ENCODE peak calls at places on chromosomes 13 and 19, in nine cellular contexts. Y is cardiac fibroblast, X is retinal pigment epithelial cell, I is fibroblast of mammary gland, M is adrenal gland, F is A673, K is MCF 10A, B is bronchial epithelial cell, H is HCT116. Z is an unnamed sample.
A peak's percentile ranks its signal among the peaks of the same experiment; 100 is the strongest.

GRCh38 chr13:101406787-101407186 is 9.5 kb downstream of the NALCN start:
- DNase-seq in Y (no peak), X (no peak), I (no peak), M (no peak), F (no peak), K (peak; percentile 53), B (peak; percentile 35), H (no peak), Z (no peak)

GRCh38 chr13:61414686-61415664 is 674 bp downstream of the PCDH20 start:
- DNase-seq in Y (peak; percentile 5), X (peak; percentile 64), I (no peak), M (no peak), F (peak; percentile 80), K (peak; percentile 71), B (peak; percentile 85), H (no peak), Z (peak; percentile 71)

GRCh38 chr13:110187501-110188161 is 119.3 kb downstream of the COL4A1 start:
- DNase-seq in Y (peak; percentile 97), X (peak; percentile 25), I (peak; percentile 87), M (peak; percentile 72), F (peak; percentile 61), K (peak; percentile 70), B (peak; percentile 74), H (no peak), Z (no peak)

GRCh38 chr13:53201454-53202225 is 173.0 kb downstream of the OLFM4 start:
- DNase-seq in Y (no peak), X (no peak), I (no peak), M (no peak), F (peak; percentile 60), K (no peak), B (no peak), H (no peak), Z (peak; percentile 10)

GRCh38 chr19:49749771-49750170 is 13.3 kb downstream of the TSKS start:
- DNase-seq in Y (no peak), X (no peak), I (peak; percentile 52), M (no peak), F (no peak), K (no peak), B (no peak), H (no peak), Z (no peak)

GRCh38 chr13:51956717-51957116 is 54.5 kb downstream of the ATP7B start:
- DNase-seq in Y (no peak), X (no peak), I (no peak), M (no peak), F (no peak), K (no peak), B (no peak), H (no peak), Z (no peak)

GRCh38 chr13:107788464-107789165 is 426.7 kb downstream of the LIG4 start:
- DNase-seq in Y (no peak), X (no peak), I (no peak), M (no peak), F (no peak), K (no peak), B (no peak), H (no peak), Z (no peak)

GRCh38 chr13:61954092-61954491 is 538.4 kb upstream of the PCDH20 start:
- DNase-seq in Y (peak; percentile 23), X (peak; percentile 17), I (peak; percentile 4), M (no peak), F (peak; percentile 67), K (peak; percentile 52), B (peak; percentile 34), H (peak; percentile 19), Z (no peak)

GRCh38 chr19:18906605-18907519 is 10.9 kb upstream of the CERS1 start:
- DNase-seq in Y (no peak), X (no peak), I (no peak), M (peak; percentile 88), F (no peak), K (no peak), B (no peak), H (no peak), Z (no peak)

GRCh38 chr13:28805193-28805819 is 14.8 kb upstream of the MTUS2 start:
- DNase-seq in Y (peak; percentile 12), X (no peak), I (peak; percentile 10), M (no peak), F (peak; percentile 44), K (peak; percentile 36), B (no peak), H (no peak), Z (peak; percentile 59)

GRCh38 chr13:102183509-102184182 is 218.2 kb downstream of the FGF14 start:
- DNase-seq in Y (no peak), X (no peak), I (no peak), M (no peak), F (no peak), K (no peak), B (no peak), H (no peak), Z (no peak)

GRCh38 chr19:53172892-53173291 is 14.0 kb upstream of the ZNF347 start:
- DNase-seq in Y (peak; percentile 14), X (no peak), I (peak; percentile 49), M (no peak), F (peak; percentile 19), K (peak; percentile 16), B (peak; percentile 34), H (no peak), Z (no peak)

GRCh38 chr13:113770441-113770840 is 11.4 kb downstream of the TMEM255B start:
- DNase-seq in Y (no peak), X (no peak), I (no peak), M (no peak), F (no peak), K (no peak), B (no peak), H (no peak), Z (no peak)

GRCh38 chr13:110575322-110576069 is 14.0 kb upstream of the RAB20 start:
- DNase-seq in Y (peak; percentile 31), X (no peak), I (peak; percentile 83), M (peak; percentile 82), F (no peak), K (no peak), B (no peak), H (no peak), Z (no peak)

GRCh38 chr19:17749912-17750317 is 1.4 kb upstream of the FCHO1 start:
- DNase-seq in Y (peak; percentile 28), X (no peak), I (peak; percentile 12), M (peak; percentile 72), F (no peak), K (no peak), B (no peak), H (no peak), Z (no peak)

GRCh38 chr13:112757759-112758086 is 67.9 kb downstream of the ATP11A start:
- DNase-seq in Y (no peak), X (no peak), I (peak; percentile 28), M (no peak), F (no peak), K (no peak), B (no peak), H (no peak), Z (no peak)

GRCh38 chr19:18313398-18313797 is 9.5 kb downstream of the LSM4 start:
- DNase-seq in Y (no peak), X (no peak), I (no peak), M (no peak), F (no peak), K (no peak), B (no peak), H (no peak), Z (no peak)

GRCh38 chr19:6674868-6675305 is 4.9 kb upstream of the TNFSF14 start:
- DNase-seq in Y (peak; percentile 75), X (peak; percentile 47), I (peak; percentile 57), M (peak; percentile 85), F (peak; percentile 91), K (peak; percentile 83), B (peak; percentile 57), H (no peak), Z (no peak)
- TF ChIP-seq CTCF in Y (no peak), X (peak; percentile 20), I (no peak), M (no peak), F (peak; percentile 43), K (no peak), B (no peak), H (no peak), Z (no peak)

GRCh38 chr13:78689011-78689410 is 30.1 kb upstream of the OBI1 start:
- DNase-seq in Y (peak; percentile 14), X (no peak), I (no peak), M (no peak), F (peak; percentile 20), K (no peak), B (no peak), H (no peak), Z (no peak)
- TF ChIP-seq CTCF in Y (no peak), X (peak; percentile 44), I (peak; percentile 7), M (peak; percentile 23), F (peak; percentile 37), K (no peak), B (no peak), H (no peak), Z (no peak)

GRCh38 chr19:14361824-14362223 is 19.4 kb upstream of the ADGRE5 start:
- DNase-seq in Y (peak; percentile 65), X (no peak), I (peak; percentile 47), M (no peak), F (peak; percentile 71), K (peak; percentile 38), B (no peak), H (no peak), Z (no peak)
- TF ChIP-seq CTCF in Y (no peak), X (no peak), I (peak; percentile 29), M (peak; percentile 14), F (peak; percentile 46), K (no peak), B (peak; percentile 3), H (peak; percentile 33), Z (no peak)

GRCh38 chr19:33868821-33869412 is 72.2 kb downstream of the KCTD15 start:
- DNase-seq in Y (peak; percentile 51), X (no peak), I (no peak), M (no peak), F (no peak), K (peak; percentile 13), B (peak; percentile 44), H (no peak), Z (peak; percentile 17)
- TF ChIP-seq CTCF in Y (no peak), X (no peak), I (no peak), M (no peak), F (no peak), K (no peak), B (peak; percentile 29), H (no peak), Z (no peak)